ENCODE peak calls at places on chromosomes 1 and 21, in five cellular contexts. E is naive thymus-derived CD4-positive, alpha-beta T cell; Q is Calu3; R is GF-D8; A is transverse colon. Z is an unnamed sample.

GRCh38 chr1:9340172-9340854 is 47.6 kb downstream of the SPSB1 start:
- DNase-seq in Q (no peak), R (no peak), E (no peak), A (no peak), Z (peak)

GRCh38 chr1:197838836-197839235 is 63.6 kb upstream of the DENND1B start:
- DNase-seq in E (no peak), R (no peak), Q (no peak), A (no peak), Z (peak)

GRCh38 chr1:17908945-17909344 is 153.8 kb downstream of the ACTL8 start:
- DNase-seq in E (no peak), R (no peak), A (no peak), Q (no peak), Z (no peak)

GRCh38 chr1:96538001-96538649 is 183.5 kb upstream of the PTBP2 start:
- DNase-seq in Q (no peak), R (no peak), E (no peak), A (peak), Z (peak)

GRCh38 chr1:9200441-9200840 is 34.1 kb upstream of the H6PD start:
- DNase-seq in A (no peak), R (no peak), E (no peak), Q (no peak), Z (no peak)

GRCh38 chr1:158509471-158510161 is 37.6 kb downstream of the OR10R2 start:
- DNase-seq in Q (no peak), E (no peak), R (no peak), A (no peak), Z (peak)

GRCh38 chr1:18643154-18644012 is 12.7 kb downstream of the PAX7 start:
- DNase-seq in R (no peak), E (no peak), A (no peak), Q (no peak), Z (no peak)

GRCh38 chr1:225454067-225454618 is 26.3 kb upstream of the LBR start:
- DNase-seq in Q (no peak), R (no peak), A (peak), E (no peak), Z (peak)

GRCh38 chr1:175373786-175374623 is 181.4 kb upstream of the KIAA0040 start:
- DNase-seq in E (no peak), Q (peak), R (no peak), A (no peak), Z (no peak)

GRCh38 chr1:206558794-206559660 is 51.7 kb downstream of the RASSF5 start:
- DNase-seq in E (peak), A (no peak), Q (no peak), R (no peak), Z (no peak)

GRCh38 chr1:81325404-81325803 is 475.3 kb upstream of the ADGRL2 start:
- DNase-seq in R (no peak), E (no peak), A (no peak), Q (peak), Z (no peak)

GRCh38 chr1:169363046-169363756 is 4.4 kb downstream of the NME7 start:
- DNase-seq in Q (no peak), E (no peak), R (no peak), A (no peak), Z (peak)

GRCh38 chr21:29287383-29287782 is 11.3 kb upstream of the BACH1 start:
- DNase-seq in R (peak), A (no peak), E (no peak), Q (no peak), Z (peak)

GRCh38 chr1:98422821-98423220 is 238.7 kb upstream of the SNX7 start:
- DNase-seq in E (no peak), A (no peak), Q (no peak), R (no peak), Z (no peak)

GRCh38 chr1:39142394-39143060 is 62.0 kb upstream of the MACF1 start:
- DNase-seq in Q (peak), E (no peak), A (no peak), R (no peak), Z (no peak)

GRCh38 chr1:244354810-244355278 is 96.9 kb downstream of the ADSS2 start:
- DNase-seq in E (no peak), Q (no peak), A (no peak), R (no peak), Z (no peak)

GRCh38 chr1:14120895-14121294 is 420.9 kb downstream of the PRDM2 start:
- DNase-seq in A (no peak), R (no peak), Q (no peak), E (no peak), Z (no peak)

GRCh38 chr1:13871413-13871812 is 171.4 kb downstream of the PRDM2 start:
- DNase-seq in Q (no peak), A (no peak), E (no peak), R (no peak), Z (no peak)

GRCh38 chr1:64061430-64062104 is 141.9 kb upstream of the UBE2U start:
- DNase-seq in A (no peak), R (no peak), E (no peak), Q (no peak), Z (no peak)

GRCh38 chr1:46039571-46040052 is 92.8 kb downstream of the PIK3R3 start:
- DNase-seq in R (peak), Q (no peak), A (peak), E (no peak), Z (peak)

GRCh38 chr1:8687053-8687452 is 130.4 kb downstream of the RERE start:
- DNase-seq in E (no peak), Q (no peak), R (no peak), A (peak), Z (peak)

GRCh38 chr1:162235261-162235780 is 141.3 kb downstream of the SPATA46 start:
- DNase-seq in R (no peak), E (no peak), Q (no peak), A (no peak), Z (peak)

GRCh38 chr1:33635336-33636012 is 163.0 kb downstream of the ZSCAN20 start:
- DNase-seq in A (no peak), E (no peak), R (no peak), Q (no peak), Z (no peak)

GRCh38 chr1:61378498-61379180 is 296.3 kb downstream of the NFIA start:
- DNase-seq in Q (no peak), A (no peak), E (no peak), R (no peak), Z (no peak)

GRCh38 chr21:46376856-46377453 is 53.0 kb downstream of the PCNT start:
- DNase-seq in A (no peak), E (no peak), R (no peak), Q (no peak), Z (no peak)

GRCh38 chr1:8782001-8782620 is 35.3 kb downstream of the RERE start:
- DNase-seq in E (no peak), R (no peak), A (no peak), Q (no peak), Z (no peak)

GRCh38 chr1:75559141-75559540 is 51.8 kb downstream of the SLC44A5 start:
- DNase-seq in E (no peak), Q (no peak), R (no peak), A (no peak), Z (no peak)

GRCh38 chr1:21933397-21934248 is 3.5 kb downstream of the HSPG2 start:
- DNase-seq in A (peak), Q (peak), R (no peak), E (peak), Z (no peak)

Z was measured in cardiac fibroblast.